ENCODE peak calls at places on chromosomes 5 and 9, in four cellular contexts. One of them, this sample, is unnamed.
A peak's percentile ranks its signal among the peaks of the same experiment; 100 is the strongest.

GRCh38 chr5:114447084-114447773 is 85.4 kb downstream of the KCNN2 start:
- DNase-seq in sigmoid colon: no peak
- DNase-seq in fibroblast of lung: no peak
- DNase-seq in body of pancreas: no peak
- DNase-seq in this sample: no peak

GRCh38 chr5:8843766-8844165 is 702.1 kb downstream of the SEMA5A start:
- DNase-seq in sigmoid colon: no peak
- DNase-seq in fibroblast of lung: peak; percentile 84
- DNase-seq in body of pancreas: peak; percentile 22
- DNase-seq in this sample: peak; percentile 51

GRCh38 chr5:73213566-73213998 is 40.6 kb downstream of the TMEM174 start:
- DNase-seq in sigmoid colon: no peak
- DNase-seq in fibroblast of lung: peak; percentile 92
- DNase-seq in body of pancreas: peak; percentile 18
- DNase-seq in this sample: peak; percentile 86

GRCh38 chr5:119512277-119512676 is 60.0 kb downstream of the HSD17B4 start:
- DNase-seq in sigmoid colon: no peak
- DNase-seq in fibroblast of lung: no peak
- DNase-seq in body of pancreas: no peak
- DNase-seq in this sample: no peak

GRCh38 chr9:89149726-89150125 is 28.9 kb downstream of the SHC3 start:
- DNase-seq in sigmoid colon: no peak
- DNase-seq in fibroblast of lung: peak; percentile 79
- DNase-seq in body of pancreas: no peak
- DNase-seq in this sample: no peak

GRCh38 chr9:96554801-96555566 is 64.7 kb downstream of the CDC14B start:
- DNase-seq in sigmoid colon: no peak
- DNase-seq in fibroblast of lung: peak; percentile 81
- DNase-seq in body of pancreas: no peak
- DNase-seq in this sample: no peak

GRCh38 chr9:34254966-34255825 is 73.9 kb downstream of the KIF24 start:
- DNase-seq in sigmoid colon: peak; percentile 88
- DNase-seq in fibroblast of lung: no peak
- DNase-seq in body of pancreas: peak; percentile 65
- DNase-seq in this sample: no peak

GRCh38 chr5:177981296-177982071 is 14.6 kb downstream of the PROP1 start:
- DNase-seq in sigmoid colon: no peak
- DNase-seq in fibroblast of lung: no peak
- DNase-seq in body of pancreas: no peak
- DNase-seq in this sample: no peak

GRCh38 chr5:56818409-56819026 is 3.2 kb downstream of the MAP3K1 start:
- DNase-seq in sigmoid colon: no peak
- DNase-seq in fibroblast of lung: peak; percentile 16
- DNase-seq in body of pancreas: no peak
- DNase-seq in this sample: no peak
- TF ChIP-seq CTCF in sigmoid colon: no peak
- TF ChIP-seq CTCF in fibroblast of lung: peak; percentile 51
- TF ChIP-seq CTCF in body of pancreas: no peak
- TF ChIP-seq CTCF in this sample: no peak

DNA sequence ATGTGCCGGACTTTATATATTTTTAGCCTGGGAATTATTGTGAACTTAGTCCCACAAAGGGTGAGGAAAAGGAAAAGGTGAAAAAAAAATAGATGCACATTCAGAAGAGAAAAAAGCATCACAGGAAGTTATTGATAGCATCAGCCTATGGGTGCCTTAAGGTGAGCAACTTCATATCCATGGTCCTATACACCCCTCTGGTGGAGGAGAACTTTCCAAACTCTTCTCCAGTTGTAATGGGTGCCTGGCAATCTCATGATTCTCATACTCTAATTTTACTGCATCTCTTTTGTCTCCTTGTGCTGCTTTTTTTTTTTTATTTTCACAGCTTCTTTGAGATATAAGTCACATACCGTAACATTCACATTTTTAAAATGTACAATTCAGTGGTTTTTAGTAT is 107.4 kb downstream of the JAKMIP2 start:
- DNase-seq in sigmoid colon: no peak
- DNase-seq in fibroblast of lung: no peak
- DNase-seq in body of pancreas: no peak
- DNase-seq in this sample: no peak
- H3K4me3 ChIP-seq in sigmoid colon: no peak overlapping the region
- H3K4me3 ChIP-seq in fibroblast of lung: no peak overlapping the region
- H3K4me3 ChIP-seq in body of pancreas: no peak overlapping the region
- H3K4me3 ChIP-seq in this sample: no peak overlapping the region

GRCh38 chr5:13478831-13479465 is 465.5 kb downstream of the DNAH5 start:
- DNase-seq in sigmoid colon: no peak
- DNase-seq in fibroblast of lung: peak; percentile 60
- DNase-seq in body of pancreas: peak; percentile 36
- DNase-seq in this sample: peak; percentile 1
- TF ChIP-seq CTCF in sigmoid colon: no peak
- TF ChIP-seq CTCF in fibroblast of lung: no peak
- TF ChIP-seq CTCF in body of pancreas: peak; percentile 62
- TF ChIP-seq CTCF in this sample: peak; percentile 26

DNA sequence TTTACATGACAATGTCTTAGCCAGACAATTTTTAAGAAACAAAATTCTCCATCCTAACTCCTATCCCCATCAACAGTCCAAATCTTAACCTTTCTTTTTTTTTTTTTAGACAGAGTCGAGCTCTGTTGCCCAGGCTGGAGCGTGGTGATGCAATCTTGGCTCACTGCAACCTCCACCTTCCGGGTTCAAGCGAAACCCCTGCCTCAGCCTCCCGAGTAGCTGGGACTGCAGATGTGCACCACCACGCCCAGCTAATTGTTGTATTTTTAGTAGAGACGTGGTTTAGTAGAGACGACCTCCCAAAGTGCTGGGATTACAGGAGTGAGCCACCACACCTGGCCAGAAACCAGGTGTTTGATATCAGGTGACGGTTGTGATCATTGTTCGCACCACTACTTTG is 10.2 kb downstream of the ABL1 start:
- DNase-seq in sigmoid colon: no peak
- DNase-seq in fibroblast of lung: no peak
- DNase-seq in body of pancreas: no peak
- DNase-seq in this sample: no peak
- H3K4me3 ChIP-seq in sigmoid colon: peak overlapping the region; percentile 28
- H3K4me3 ChIP-seq in fibroblast of lung: peak overlapping the region; percentile 18
- H3K4me3 ChIP-seq in body of pancreas: no peak overlapping the region
- H3K4me3 ChIP-seq in this sample: peak overlapping the region; percentile 21

DNA sequence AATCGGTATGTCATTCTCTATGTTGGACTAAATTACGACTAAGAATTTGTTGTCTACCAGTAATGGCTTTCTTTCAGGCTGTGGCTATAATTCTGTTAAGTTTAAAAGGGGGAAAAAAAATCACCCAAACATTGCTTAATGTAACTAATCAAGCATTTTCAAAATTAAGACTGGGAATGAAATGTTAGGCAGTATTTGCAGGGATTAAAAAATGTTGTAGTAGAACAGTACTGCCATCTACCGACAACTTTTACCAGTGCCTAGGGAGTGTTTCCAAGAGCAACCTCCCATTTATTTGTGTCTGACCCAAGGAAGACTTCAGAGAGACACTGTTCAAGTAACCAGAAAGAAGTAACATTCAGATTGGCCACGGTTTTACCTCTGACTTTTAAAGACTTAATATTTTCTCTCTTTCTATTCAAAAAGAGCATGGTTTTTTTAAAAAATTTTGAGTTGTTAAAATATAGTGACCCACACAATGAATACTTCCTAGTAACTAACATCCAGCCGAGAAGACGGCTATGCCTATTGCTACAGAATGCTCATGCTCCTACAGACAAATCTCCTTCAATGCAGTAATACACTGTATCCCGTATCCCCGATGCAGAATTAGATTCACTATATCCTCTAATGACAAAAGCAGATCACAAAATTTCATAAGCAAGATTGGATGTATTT is 92.4 kb downstream of the ARL15 start:
- DNase-seq in sigmoid colon: no peak
- DNase-seq in fibroblast of lung: peak; percentile 63
- DNase-seq in body of pancreas: peak; percentile 53
- DNase-seq in this sample: peak; percentile 52
- TF ChIP-seq CTCF in sigmoid colon: peak; percentile 61
- TF ChIP-seq CTCF in fibroblast of lung: peak; percentile 88
- TF ChIP-seq CTCF in body of pancreas: peak; percentile 87
- TF ChIP-seq CTCF in this sample: peak; percentile 71

GRCh38 chr5:111681791-111682190 is 75.2 kb downstream of the NREP start:
- DNase-seq in sigmoid colon: no peak
- DNase-seq in fibroblast of lung: no peak
- DNase-seq in body of pancreas: no peak
- DNase-seq in this sample: no peak
- H3K4me3 ChIP-seq in sigmoid colon: no peak overlapping the region
- H3K4me3 ChIP-seq in fibroblast of lung: no peak overlapping the region
- H3K4me3 ChIP-seq in body of pancreas: no peak overlapping the region
- H3K4me3 ChIP-seq in this sample: peak overlapping the region; percentile 14

This sample was measured in HFF-Myc.